ENCODE peak calls at places on chromosome 16, in four cellular contexts. Y is stimulated activated CD4-positive, alpha-beta T cell treated with anti-CD3 and anti-CD28 coated beads, TNF-alpha, amount 100 ng/mL, for 4 hours; Q is astrocyte of the hippocampus; S is KG1. W is an unnamed sample.
A peak's percentile ranks its signal among the peaks of the same experiment; 100 is the strongest.

GRCh38 chr16:57538235-57538711 is 1.9 kb upstream of the CCDC102A start:
- DNase-seq in Y (no peak), Q (no peak), S (no peak), W (no peak)

GRCh38 chr16:9119795-9120194 is 28.4 kb downstream of the HAPSTR1 start:
- DNase-seq in Y (no peak), Q (peak; percentile 91), S (no peak), W (peak; percentile 44)

GRCh38 chr16:52368899-52369298 is 178.0 kb downstream of the TOX3 start:
- DNase-seq in Y (no peak), Q (no peak), S (no peak), W (no peak)

GRCh38 chr16:88355389-88356123 is 27.2 kb upstream of the ZNF469 start:
- DNase-seq in Y (no peak), Q (no peak), S (no peak), W (no peak)

GRCh38 chr16:87182759-87183158 is 134.4 kb downstream of the C16orf95 start:
- DNase-seq in Y (no peak), Q (no peak), S (no peak), W (no peak)

GRCh38 chr16:87733190-87733589 is 32.6 kb downstream of the KLHDC4 start:
- DNase-seq in Y (no peak), Q (no peak), S (no peak), W (no peak)

GRCh38 chr16:23504076-23504452 is 6.2 kb downstream of the GGA2 start:
- DNase-seq in Y (no peak), Q (peak; percentile 87), S (no peak), W (peak; percentile 89)

GRCh38 chr16:88014201-88014781 is 63.1 kb downstream of the BANP start:
- DNase-seq in Y (no peak), Q (peak; percentile 74), S (no peak), W (no peak)

GRCh38 chr16:65809627-65810026 is 556.9 kb upstream of the CDH5 start:
- DNase-seq in Y (no peak), Q (no peak), S (no peak), W (no peak)

GRCh38 chr16:57245472-57246113 is 534 bp downstream of the ARL2BP start:
- DNase-seq in Y (no peak), Q (peak; percentile 19), S (no peak), W (no peak)

GRCh38 chr16:70702624-70703023 is 16.8 kb upstream of the MTSS2 start:
- DNase-seq in Y (no peak), Q (no peak), S (no peak), W (no peak)

GRCh38 chr16:20887207-20887606 is 13.0 kb downstream of the DCUN1D3 start:
- DNase-seq in Y (no peak), Q (no peak), S (no peak), W (no peak)

GRCh38 chr16:29678691-29679267 is at the start of gene QPRT:
- DNase-seq in Y (no peak), Q (peak; percentile 39), S (peak; percentile 72), W (no peak)

GRCh38 chr16:81350306-81350615 is 35.5 kb downstream of the GAN start:
- DNase-seq in Y (no peak), Q (no peak), S (no peak), W (peak; percentile 14)

GRCh38 chr16:23394141-23394540 is 58.8 kb downstream of the COG7 start:
- DNase-seq in Y (no peak), Q (no peak), S (no peak), W (no peak)

GRCh38 chr16:78425957-78426590 is 326.6 kb downstream of the WWOX start:
- DNase-seq in Y (no peak), Q (no peak), S (no peak), W (no peak)